ENCODE peak calls at places on chromosomes 5 and 9, in nine cellular contexts. N, J, D, B, A, F, Z, L and Q are unnamed samples.

GRCh38 chr9:113787871-113788270 is 88.2 kb upstream of the ZNF618 start:
- DNase-seq in N (no peak), J (no peak), D (no peak), B (no peak), A (no peak), F (no peak), Z (no peak), L (no peak), Q (no peak)

GRCh38 chr9:113999256-114000062 is 78.6 kb downstream of the AMBP start:
- DNase-seq in N (peak), J (no peak), D (no peak), B (no peak), A (no peak), F (no peak), Z (peak), L (peak), Q (no peak)

GRCh38 chr5:54655761-54656160 is 138.2 kb downstream of the SNX18 start:
- DNase-seq in N (no peak), J (no peak), D (no peak), B (no peak), A (no peak), F (no peak), Z (no peak), L (no peak), Q (no peak)

GRCh38 chr9:109315889-109316640 is 4.8 kb downstream of the EPB41L4B start:
- DNase-seq in N (peak), J (no peak), D (peak), B (peak), A (peak), F (peak), Z (peak), L (peak), Q (peak)

GRCh38 chr9:114889802-114890224 is 40.6 kb downstream of the TNFSF8 start:
- DNase-seq in N (no peak), J (no peak), D (no peak), B (no peak), A (no peak), F (peak), Z (no peak), L (peak), Q (no peak)

GRCh38 chr5:79793304-79793703 is 103.7 kb downstream of the CMYA5 start:
- DNase-seq in N (no peak), J (no peak), D (no peak), B (no peak), A (no peak), F (no peak), Z (no peak), L (no peak), Q (no peak)

GRCh38 chr9:105673850-105674387 is 11.7 kb downstream of the TAL2 start:
- DNase-seq in N (no peak), J (no peak), D (no peak), B (no peak), A (no peak), F (no peak), Z (no peak), L (no peak), Q (no peak)

GRCh38 chr9:124320062-124320973 is 62.6 kb downstream of the NEK6 start:
- DNase-seq in N (peak), J (peak), D (peak), B (peak), A (peak), F (peak), Z (peak), L (peak), Q (peak)

GRCh38 chr9:36442710-36443109 is 42.6 kb upstream of the RNF38 start:
- DNase-seq in N (no peak), J (no peak), D (no peak), B (no peak), A (no peak), F (no peak), Z (no peak), L (no peak), Q (no peak)

GRCh38 chr9:131034268-131034667 is 25.3 kb downstream of the LAMC3 start:
- DNase-seq in N (no peak), J (no peak), D (no peak), B (no peak), A (no peak), F (no peak), Z (no peak), L (no peak), Q (no peak)

GRCh38 chr5:143245929-143246561 is 157.4 kb downstream of the NR3C1 start:
- DNase-seq in N (no peak), J (no peak), D (peak), B (peak), A (peak), F (no peak), Z (no peak), L (no peak), Q (no peak)

GRCh38 chr9:79684711-79685575 is 113.2 kb downstream of the TLE4 start:
- DNase-seq in N (no peak), J (no peak), D (no peak), B (no peak), A (peak), F (no peak), Z (no peak), L (no peak), Q (no peak)

GRCh38 chr5:80275347-80275746 is 19.5 kb upstream of the SERINC5 start:
- DNase-seq in N (no peak), J (no peak), D (no peak), B (no peak), A (peak), F (no peak), Z (no peak), L (no peak), Q (no peak)

GRCh38 chr5:144457160-144457559 is 286.5 kb downstream of the KCTD16 start:
- DNase-seq in N (no peak), J (no peak), D (no peak), B (no peak), A (no peak), F (no peak), Z (no peak), L (no peak), Q (no peak)

GRCh38 chr5:172644229-172644628 is 3.2 kb downstream of the NEURL1B start:
- DNase-seq in N (peak), J (no peak), D (no peak), B (peak), A (no peak), F (no peak), Z (peak), L (no peak), Q (no peak)

GRCh38 chr5:10268100-10268499 is 18.0 kb downstream of the CCT5 start:
- DNase-seq in N (no peak), J (no peak), D (no peak), B (no peak), A (no peak), F (no peak), Z (no peak), L (no peak), Q (no peak)

GRCh38 chr5:57277085-57277484 is 103.2 kb downstream of the GPBP1 start:
- DNase-seq in N (no peak), J (no peak), D (no peak), B (no peak), A (peak), F (no peak), Z (no peak), L (no peak), Q (no peak)

GRCh38 chr9:6215562-6215961 is at the start of gene IL33:
- DNase-seq in N (no peak), J (no peak), D (no peak), B (no peak), A (no peak), F (no peak), Z (no peak), L (no peak), Q (no peak)

GRCh38 chr5:129244478-129244877 is 149.9 kb downstream of the ISOC1 start:
- DNase-seq in N (no peak), J (no peak), D (no peak), B (no peak), A (peak), F (no peak), Z (no peak), L (no peak), Q (no peak)

GRCh38 chr5:138370537-138370936 is 18.1 kb downstream of the KDM3B start:
- DNase-seq in N (no peak), J (no peak), D (no peak), B (no peak), A (peak), F (no peak), Z (no peak), L (no peak), Q (no peak)

GRCh38 chr5:137462816-137463520 is 36.2 kb downstream of the SPOCK1 start:
- DNase-seq in N (no peak), J (no peak), D (no peak), B (no peak), A (peak), F (no peak), Z (no peak), L (no peak), Q (no peak)

GRCh38 chr9:109422641-109423040 is 75.5 kb downstream of the PTPN3 start:
- DNase-seq in N (no peak), J (peak), D (no peak), B (no peak), A (no peak), F (no peak), Z (no peak), L (no peak), Q (no peak)

GRCh38 chr9:134485653-134486052 is 155.9 kb upstream of the COL5A1 start:
- DNase-seq in N (peak), J (no peak), D (no peak), B (no peak), A (no peak), F (no peak), Z (peak), L (no peak), Q (no peak)

GRCh38 chr9:34451545-34451944 is 6.8 kb downstream of the FAM219A start:
- DNase-seq in N (no peak), J (no peak), D (no peak), B (no peak), A (peak), F (no peak), Z (no peak), L (no peak), Q (no peak)

GRCh38 chr5:113204525-113205161 is 228.0 kb downstream of the DCP2 start:
- DNase-seq in N (no peak), J (no peak), D (peak), B (peak), A (peak), F (peak), Z (no peak), L (no peak), Q (peak)

GRCh38 chr9:17833846-17834245 is 255.0 kb downstream of the SH3GL2 start:
- DNase-seq in N (no peak), J (no peak), D (no peak), B (no peak), A (no peak), F (no peak), Z (no peak), L (no peak), Q (no peak)